ENCODE peak calls at places on chromosomes 11 and 22, in seven cellular contexts. Z is LNCaP clone FGC; R is AG10803; D is GM12865; F is mucosa of descending colon; J is astrocyte of the cerebellum; V is CD8-positive, alpha-beta T cell. X is an unnamed sample.

GRCh38 chr11:101915811-101916291 is 471 bp downstream of the ANGPTL5 start:
- DNase-seq in Z (no peak), R (peak), D (peak), F (no peak), J (no peak), V (no peak), X (peak)

GRCh38 chr22:38085056-38085455 is 1.1 kb upstream of the SLC16A8 start:
- DNase-seq in Z (no peak), R (no peak), D (no peak), F (peak), J (no peak), V (no peak), X (no peak)

GRCh38 chr22:23077627-23078461 is 7.5 kb downstream of the GNAZ start:
- DNase-seq in Z (no peak), R (no peak), D (no peak), F (no peak), J (no peak), V (no peak), X (no peak)

GRCh38 chr11:3196161-3197043 is 22.2 kb downstream of the MRGPRG start:
- DNase-seq in Z (no peak), R (no peak), D (no peak), F (no peak), J (no peak), V (no peak), X (no peak)

GRCh38 chr11:2916114-2916891 is 12.9 kb downstream of the PHLDA2 start:
- DNase-seq in Z (no peak), R (no peak), D (no peak), F (no peak), J (no peak), V (no peak), X (no peak)

GRCh38 chr11:69352181-69352580 is 58.2 kb downstream of the MYEOV start:
- DNase-seq in Z (no peak), R (peak), D (no peak), F (no peak), J (no peak), V (no peak), X (no peak)

GRCh38 chr11:132943737-132944556 is 588.4 kb downstream of the OPCML start:
- DNase-seq in Z (no peak), R (peak), D (no peak), F (no peak), J (no peak), V (no peak), X (no peak)

GRCh38 chr11:1062075-1062820 is 12.4 kb upstream of the MUC2 start:
- DNase-seq in Z (no peak), R (no peak), D (no peak), F (peak), J (no peak), V (no peak), X (no peak)

DNA sequence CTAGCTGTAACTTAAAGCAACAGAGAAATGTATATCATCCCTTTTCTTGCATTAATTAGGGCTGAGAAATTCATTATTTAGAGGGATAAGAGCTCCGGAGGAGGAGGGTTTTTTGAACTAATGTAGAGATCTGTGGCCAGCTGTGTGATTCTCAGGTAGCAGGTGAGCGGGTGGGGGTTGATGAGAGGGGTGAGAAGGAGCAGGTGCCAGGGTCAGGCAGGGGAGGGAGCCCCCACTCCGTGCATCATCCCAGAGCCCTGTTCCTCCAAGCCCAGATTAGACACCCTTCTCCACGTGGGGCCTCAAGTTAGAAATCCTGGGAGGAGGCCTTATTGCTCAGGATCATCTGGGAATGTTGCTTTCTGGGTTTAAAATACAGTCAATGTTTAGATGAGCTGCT is 24.9 kb downstream of the ZBTB16 start:
- DNase-seq in Z (no peak), R (no peak), D (no peak), F (no peak), J (no peak), V (no peak), X (no peak)
- TF ChIP-seq CTCF in Z (no peak), R (no peak), D (no peak), F (no peak), J (no peak), V (no peak), X (no peak)

GRCh38 chr22:39519681-39520053 is 695 bp upstream of the ATF4 start:
- DNase-seq in Z (no peak), R (peak), D (peak), F (no peak), J (no peak), V (peak), X (peak)
- TF ChIP-seq CTCF in Z (peak), R (no peak), D (peak), F (no peak), J (peak), V (no peak), X (peak)

DNA sequence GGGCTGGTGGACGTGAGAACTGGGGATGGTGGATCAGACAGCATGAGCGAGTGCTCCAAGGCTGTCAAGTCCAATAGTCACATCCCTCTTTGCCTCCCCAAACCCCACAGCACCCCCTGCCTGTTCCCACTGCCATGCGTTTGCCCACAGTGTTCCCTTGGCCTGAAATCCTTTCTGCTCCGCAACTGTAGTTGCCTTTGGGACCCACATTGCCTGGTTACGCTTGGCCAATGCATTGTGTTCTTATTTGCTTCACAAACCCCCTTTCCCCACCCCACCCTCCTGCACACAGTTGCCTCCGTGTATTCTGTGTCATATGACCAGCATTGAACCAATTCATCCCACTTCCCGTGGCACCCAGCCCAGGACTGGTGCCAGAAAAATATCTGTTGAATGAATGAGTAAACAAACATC is 2.1 kb upstream of the KIAA0930 start:
- DNase-seq in Z (no peak), R (no peak), D (no peak), F (no peak), J (no peak), V (no peak), X (no peak)
- TF ChIP-seq CTCF in Z (no peak), R (no peak), D (no peak), F (no peak), J (no peak), V (no peak), X (no peak)

DNA sequence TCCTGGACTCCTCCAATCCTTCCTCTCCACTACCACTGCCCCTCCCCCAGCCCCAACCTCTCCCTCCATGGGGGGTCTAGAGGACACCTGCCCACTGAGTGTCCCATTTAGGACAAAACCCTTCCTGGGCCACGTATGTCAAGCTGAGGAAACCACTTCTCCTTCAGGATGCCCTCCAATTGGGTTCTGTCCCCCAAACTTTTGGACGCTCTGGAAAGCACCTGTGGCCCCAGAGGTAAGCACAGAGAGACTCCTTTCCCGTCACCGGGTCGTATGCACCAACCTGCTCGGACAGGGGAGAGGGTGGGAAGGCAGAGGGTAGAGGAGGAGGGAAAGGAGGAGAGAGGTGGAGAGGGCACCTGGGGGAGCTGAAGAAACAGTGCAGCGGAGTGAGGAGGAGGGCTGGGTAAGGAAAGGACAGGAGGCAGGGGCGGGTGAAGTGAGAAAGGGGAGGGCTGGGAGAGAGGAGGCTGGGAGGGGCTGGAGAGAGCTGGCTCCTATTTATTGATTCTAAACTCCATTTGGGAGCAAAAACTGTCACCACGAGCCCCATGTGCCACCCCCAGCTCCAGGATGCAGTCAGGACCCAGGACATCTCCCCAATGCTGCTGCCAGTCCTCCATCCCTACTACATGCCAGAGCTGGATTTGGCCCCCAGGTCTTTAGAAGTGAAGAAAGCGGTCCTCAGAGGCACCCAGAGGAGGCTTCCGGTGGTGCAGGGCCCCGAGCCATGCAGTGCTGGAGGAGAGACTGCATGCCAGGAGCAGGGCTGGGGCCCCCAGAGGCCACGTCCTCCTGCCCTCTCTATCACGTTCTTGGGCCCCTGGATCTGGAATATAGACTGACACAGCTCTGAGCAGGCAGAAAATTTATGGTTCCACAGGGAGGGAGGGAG is 53.6 kb downstream of the SLC22A12 start:
- DNase-seq in Z (no peak), R (no peak), D (no peak), F (no peak), J (no peak), V (no peak), X (peak)
- TF ChIP-seq CTCF in Z (no peak), R (no peak), D (no peak), F (no peak), J (no peak), V (no peak), X (no peak)

GRCh38 chr11:63022422-63022821 is 6.8 kb upstream of the SLC22A8 start:
- DNase-seq in Z (no peak), R (no peak), D (no peak), F (no peak), J (no peak), V (no peak), X (no peak)

GRCh38 chr11:63023851-63024648 is 8.4 kb upstream of the SLC22A8 start:
- DNase-seq in Z (peak), R (peak), D (peak), F (peak), J (peak), V (peak), X (peak)

GRCh38 chr11:63019506-63019905 is 3.9 kb upstream of the SLC22A8 start:
- DNase-seq in Z (no peak), R (no peak), D (no peak), F (no peak), J (no peak), V (no peak), X (no peak)

GRCh38 chr11:63023415-63023814 is 7.8 kb upstream of the SLC22A8 start:
- DNase-seq in Z (no peak), R (no peak), D (no peak), F (no peak), J (no peak), V (no peak), X (no peak)

GRCh38 chr11:63020671-63021255 is 5.1 kb upstream of the SLC22A8 start:
- DNase-seq in Z (no peak), R (no peak), D (peak), F (no peak), J (no peak), V (no peak), X (no peak)
- TF ChIP-seq CTCF in Z (peak), R (peak), D (peak), F (no peak), J (peak), V (no peak), X (peak)

GRCh38 chr11:117793521-117793920 is 3.5 kb downstream of the DSCAML1 start:
- DNase-seq in Z (no peak), R (no peak), D (no peak), F (no peak), J (no peak), V (no peak), X (no peak)

GRCh38 chr11:117794144-117794543 is 2.9 kb downstream of the DSCAML1 start:
- DNase-seq in Z (no peak), R (no peak), D (no peak), F (no peak), J (no peak), V (no peak), X (no peak)

GRCh38 chr11:117794772-117795629 is 2.0 kb downstream of the DSCAML1 start:
- DNase-seq in Z (no peak), R (no peak), D (no peak), F (no peak), J (no peak), V (no peak), X (no peak)

GRCh38 chr11:117792241-117792640 is 4.8 kb downstream of the DSCAML1 start:
- DNase-seq in Z (no peak), R (no peak), D (no peak), F (no peak), J (no peak), V (no peak), X (no peak)

DNA sequence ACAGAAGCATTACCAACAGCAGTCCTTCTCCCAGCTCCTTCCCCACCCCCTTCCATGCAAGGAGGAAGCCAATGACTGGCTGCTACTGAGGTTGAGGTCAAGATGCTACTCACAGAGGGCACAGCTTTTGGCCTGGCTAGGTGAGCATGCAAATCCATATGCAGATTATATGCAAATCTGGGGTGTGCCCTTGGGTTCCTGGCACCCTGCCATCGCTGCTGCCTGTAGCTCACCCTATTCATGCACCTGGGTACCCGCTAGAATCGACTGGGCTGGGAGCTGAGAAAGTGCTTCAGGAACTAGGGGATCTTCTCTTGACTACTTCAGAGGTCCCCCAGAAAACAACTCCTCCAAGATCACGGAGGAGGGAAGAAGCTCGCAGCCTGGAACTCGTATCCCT is 4.0 kb downstream of the DSCAML1 start:
- DNase-seq in Z (no peak), R (no peak), D (peak), F (no peak), J (no peak), V (no peak), X (no peak)
- TF ChIP-seq CTCF in Z (no peak), R (no peak), D (no peak), F (no peak), J (no peak), V (no peak), X (no peak)

GRCh38 chr22:18048441-18048898 is 24.1 kb upstream of the MICAL3 start:
- DNase-seq in Z (no peak), R (peak), D (no peak), F (no peak), J (no peak), V (no peak), X (no peak)

GRCh38 chr22:18048041-18048440 is 23.7 kb upstream of the MICAL3 start:
- DNase-seq in Z (no peak), R (no peak), D (no peak), F (no peak), J (no peak), V (no peak), X (no peak)

GRCh38 chr22:18045794-18046193 is 21.4 kb upstream of the MICAL3 start:
- DNase-seq in Z (no peak), R (no peak), D (no peak), F (no peak), J (no peak), V (no peak), X (no peak)

GRCh38 chr22:18042685-18043084 is 18.3 kb upstream of the MICAL3 start:
- DNase-seq in Z (no peak), R (peak), D (no peak), F (no peak), J (no peak), V (no peak), X (no peak)

DNA sequence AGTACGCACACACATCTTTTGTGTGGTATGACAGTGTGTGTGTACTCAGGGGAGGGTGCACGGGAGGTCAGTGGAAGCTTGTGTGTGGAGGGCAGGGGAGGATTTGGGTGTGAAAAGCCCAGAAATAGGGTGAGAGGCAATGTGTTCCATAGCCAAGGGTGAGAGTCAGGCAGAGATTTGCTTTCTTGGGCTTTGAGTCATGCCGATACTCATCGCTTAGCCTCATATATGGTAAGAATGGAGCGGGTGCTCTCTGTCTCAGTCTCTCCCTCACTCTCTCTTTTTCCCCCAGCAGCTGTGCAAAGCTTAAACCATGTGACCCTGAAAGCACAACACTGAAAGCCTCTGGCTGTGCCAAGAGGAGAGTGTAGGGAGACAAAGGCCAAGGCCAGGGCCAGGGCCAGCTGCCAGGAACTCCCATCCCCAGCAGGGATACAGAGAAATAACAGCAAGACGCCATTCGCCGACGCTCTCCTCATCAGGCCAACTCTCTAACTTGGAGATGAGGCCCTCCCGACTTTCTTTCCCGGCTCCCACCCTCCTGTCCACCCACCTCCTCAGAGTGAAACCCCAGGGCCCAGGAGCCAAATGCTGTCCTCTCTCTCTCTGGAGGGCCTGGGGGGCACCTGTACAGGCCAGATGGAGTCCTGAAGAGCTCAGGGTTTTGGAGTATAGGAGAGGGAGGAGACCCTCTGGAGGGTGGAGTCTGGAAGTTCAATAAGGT is 20.3 kb upstream of the MICAL3 start:
- DNase-seq in Z (no peak), R (no peak), D (no peak), F (no peak), J (no peak), V (no peak), X (no peak)
- TF ChIP-seq CTCF in Z (no peak), R (no peak), D (no peak), F (no peak), J (no peak), V (no peak), X (no peak)